ENCODE peak calls at places on chromosomes 11 and 22, in nine cellular contexts. Q is fibroblast of lung, W is spleen, K is IMR-90, Y is left lung, E is iPS DF 6.9, O is PC-3, C is mammary epithelial cell, P is tibial nerve. Z is an unnamed sample.

GRCh38 chr11:112085822-112086421 is 634 bp downstream of the TIMM8B start:
- DNase-seq in C (peak; percentile 33), Q (peak; percentile 27), K (peak; percentile 17), E (no peak), Y (no peak), W (peak; percentile 79), O (peak; percentile 25), P (no peak), Z (peak; percentile 20)

GRCh38 chr11:59097113-59097708 is 9.8 kb upstream of the FAM111B start:
- DNase-seq in O (peak; percentile 75), C (peak; percentile 31), E (no peak), Q (peak; percentile 42), W (peak; percentile 79), P (peak; percentile 33), K (peak; percentile 62), Y (no peak), Z (peak; percentile 34)

GRCh38 chr22:32712644-32713355 is 88.7 kb upstream of the TIMP3 start:
- DNase-seq in C (no peak), K (no peak), Q (peak; percentile 35), P (no peak), E (no peak), O (no peak), Y (no peak), W (no peak), Z (no peak)

GRCh38 chr11:130785376-130786110 is 130.7 kb downstream of the SNX19 start:
- DNase-seq in W (no peak), E (no peak), K (peak; percentile 77), C (peak; percentile 54), Q (peak; percentile 82), Y (no peak), P (no peak), O (peak; percentile 29), Z (no peak)

GRCh38 chr11:17692006-17692405 is 27.4 kb upstream of the MYOD1 start:
- DNase-seq in Q (no peak), O (no peak), C (no peak), Y (no peak), K (no peak), E (no peak), P (no peak), W (no peak), Z (no peak)

GRCh38 chr22:40009231-40009769 is 14.5 kb downstream of the FAM83F start:
- DNase-seq in E (peak; percentile 43), P (no peak), C (peak; percentile 70), O (peak; percentile 57), Y (no peak), W (no peak), K (peak; percentile 16), Q (peak; percentile 42), Z (peak; percentile 21)

GRCh38 chr22:31230871-31231621 is 18.9 kb downstream of the LIMK2 start:
- DNase-seq in Q (peak; percentile 48), E (no peak), C (peak; percentile 16), W (no peak), O (peak; percentile 42), K (peak; percentile 74), Y (peak; percentile 50), P (no peak), Z (no peak)

GRCh38 chr11:118528511-118528910 is 1.2 kb downstream of the TTC36 start:
- DNase-seq in O (no peak), K (no peak), Q (no peak), E (no peak), W (no peak), C (no peak), Y (no peak), P (no peak), Z (no peak)

GRCh38 chr11:110948112-110948511 is 235.9 kb upstream of the ARHGAP20 start:
- DNase-seq in K (peak; percentile 49), Y (no peak), O (no peak), P (no peak), C (no peak), E (no peak), Q (peak; percentile 31), W (no peak), Z (no peak)

GRCh38 chr11:79097279-79097875 is 343.5 kb downstream of the TENM4 start:
- DNase-seq in K (no peak), W (no peak), O (no peak), Y (no peak), E (no peak), C (no peak), P (no peak), Q (peak; percentile 32), Z (no peak)

GRCh38 chr11:636511-637332 is at the start of gene DRD4:
- DNase-seq in C (no peak), O (no peak), Y (no peak), Q (no peak), W (no peak), E (no peak), K (peak; percentile 37), P (no peak), Z (no peak)

GRCh38 chr22:28229566-28230483 is 310.8 kb upstream of the PITPNB start:
- DNase-seq in Y (no peak), Q (peak; percentile 88), W (no peak), C (no peak), E (no peak), K (peak; percentile 62), P (no peak), O (no peak), Z (peak; percentile 67)

GRCh38 chr22:44311855-44312170 is 938 bp downstream of the SHISAL1 start:
- DNase-seq in C (peak; percentile 65), Q (peak; percentile 77), E (no peak), K (peak; percentile 73), P (no peak), W (no peak), O (no peak), Y (no peak), Z (no peak)

GRCh38 chr11:66011239-66011784 is 496 bp upstream of the CST6 start:
- DNase-seq in Y (peak; percentile 85), Q (peak; percentile 83), E (no peak), W (no peak), K (peak; percentile 53), P (no peak), O (peak; percentile 98), C (peak; percentile 97), Z (peak; percentile 66)

GRCh38 chr11:19869466-19869865 is 156.8 kb downstream of the NAV2 start:
- DNase-seq in W (no peak), C (no peak), P (no peak), Y (no peak), E (no peak), Q (no peak), O (no peak), K (no peak), Z (no peak)

GRCh38 chr11:34977039-34977906 is 60.9 kb downstream of the PDHX start:
- DNase-seq in C (peak; percentile 75), O (peak; percentile 81), Y (no peak), K (peak; percentile 94), W (no peak), P (no peak), Q (peak; percentile 89), E (no peak), Z (peak; percentile 31)

GRCh38 chr11:910044-910588 is 494 bp downstream of the CHID1 start:
- DNase-seq in O (no peak), W (no peak), P (no peak), K (no peak), E (no peak), C (no peak), Y (peak; percentile 40), Q (peak; percentile 20), Z (no peak)

GRCh38 chr22:25874327-25874726 is 132.3 kb downstream of the MYO18B start:
- DNase-seq in P (no peak), Q (no peak), W (no peak), O (no peak), K (no peak), C (no peak), Y (no peak), E (no peak), Z (no peak)

GRCh38 chr22:25875461-25875860 is 133.5 kb downstream of the MYO18B start:
- DNase-seq in C (no peak), O (no peak), E (no peak), Y (no peak), W (no peak), Q (no peak), K (no peak), P (no peak), Z (no peak)

DNA sequence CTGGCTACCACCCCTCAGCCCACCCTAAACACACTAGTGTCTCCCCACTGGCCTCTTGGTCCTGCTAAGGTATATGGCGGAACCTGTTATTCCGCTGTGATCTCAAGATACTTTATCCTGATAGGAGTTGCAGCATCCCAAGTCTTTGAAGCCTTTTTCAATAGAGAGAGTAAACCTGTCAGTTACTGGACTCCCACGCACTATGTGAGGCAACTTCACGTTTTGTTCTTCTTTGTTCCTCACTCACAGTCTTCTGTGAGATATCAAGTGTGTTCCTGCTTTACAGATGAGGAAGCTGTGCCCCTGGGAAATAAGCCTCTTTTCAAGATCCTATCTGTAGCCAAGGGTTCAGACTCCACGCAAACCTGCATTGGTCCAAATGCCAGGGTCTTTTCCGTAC is 127.8 kb downstream of the MYO18B start:
- DNase-seq in O (no peak), Q (no peak), E (no peak), Y (no peak), W (no peak), C (no peak), K (no peak), P (no peak), Z (no peak)
- H3K4me3 ChIP-seq in O (no peak overlapping the region), Q (no peak overlapping the region), E (no peak overlapping the region), Y (no peak overlapping the region), W (no peak overlapping the region), C (no peak overlapping the region), K (no peak overlapping the region), P (no peak overlapping the region), Z (no peak overlapping the region)

GRCh38 chr22:19757140-19757984 is 3.2 kb upstream of the TBX1 start:
- DNase-seq in Q (no peak), E (no peak), K (no peak), C (no peak), W (no peak), O (no peak), Y (no peak), P (no peak), Z (no peak)
- H3K27me3 ChIP-seq in Q (peaks cover 76% of the 10 kb centered on the region), E (peaks cover 82% of the 10 kb centered on the region), K (peaks cover 94% of the 10 kb centered on the region), C (peaks cover 31% of the 10 kb centered on the region), W (peaks cover 86% of the 10 kb centered on the region), O (no peaks in the 10 kb centered on the region), Y (peaks cover 83% of the 10 kb centered on the region), P (peaks cover 78% of the 10 kb centered on the region), Z (no peaks in the 10 kb centered on the region)

DNA sequence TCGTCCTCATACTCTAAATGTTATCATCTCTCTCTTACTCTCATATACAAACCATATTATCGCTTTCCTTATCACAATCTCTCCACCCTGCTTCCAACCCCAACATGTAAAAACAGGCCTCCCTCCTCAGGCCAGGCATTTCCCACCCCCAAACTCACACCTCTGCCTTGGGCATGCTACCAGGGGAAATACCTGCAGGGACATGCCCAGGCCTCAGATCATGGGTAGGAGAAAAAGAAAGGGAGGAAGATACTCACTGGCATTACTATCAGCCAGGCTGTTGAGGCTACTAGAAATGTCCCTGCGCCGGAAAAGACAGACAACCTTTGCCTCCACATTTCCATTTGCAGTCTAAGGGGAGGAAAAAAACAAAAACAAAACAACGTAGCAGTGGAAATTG is 1.8 kb downstream of the MTA2 start:
- DNase-seq in K (no peak), Q (no peak), O (no peak), C (peak; percentile 95), E (no peak), W (no peak), Y (no peak), P (no peak), Z (no peak)
- H3K36me3 ChIP-seq in K (peaks cover 41% of the 10 kb centered on the region), Q (peaks cover 18% of the 10 kb centered on the region), O (peaks cover 42% of the 10 kb centered on the region), C (peaks cover 25% of the 10 kb centered on the region), E (peaks cover 29% of the 10 kb centered on the region), W (peaks cover 36% of the 10 kb centered on the region), Y (peaks cover 58% of the 10 kb centered on the region), P (peaks cover 21% of the 10 kb centered on the region), Z (peaks cover 68% of the 10 kb centered on the region)

DNA sequence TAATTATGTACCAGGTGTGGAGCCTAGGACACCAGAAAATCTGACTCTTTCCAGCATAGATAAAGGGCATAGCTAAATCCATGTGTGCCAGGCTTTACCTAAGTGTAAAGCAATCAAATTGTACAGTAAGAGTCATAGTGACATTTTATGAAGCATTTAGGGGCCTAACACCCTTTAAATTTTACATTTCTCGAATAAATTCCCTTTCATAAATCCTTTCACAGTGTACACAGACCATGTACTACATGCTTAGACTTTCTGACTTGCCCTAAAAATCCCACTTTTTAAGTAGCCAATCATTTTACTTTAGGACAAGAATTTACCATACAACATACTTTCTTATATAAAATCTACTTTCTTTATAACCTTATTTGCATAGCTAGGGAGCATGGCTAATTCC is 727.6 kb upstream of the LUZP2 start:
- DNase-seq in W (no peak), C (no peak), Q (no peak), Y (no peak), E (no peak), O (no peak), K (no peak), P (no peak), Z (no peak)
- H3K4me3 ChIP-seq in W (no peak overlapping the region), C (no peak overlapping the region), Q (no peak overlapping the region), Y (no peak overlapping the region), E (no peak overlapping the region), O (no peak overlapping the region), K (no peak overlapping the region), P (no peak overlapping the region), Z (no peak overlapping the region)

Z was measured in MG63.